ENCODE peak calls at places on chromosomes 12 and 14, in seven cellular contexts. One of them, this sample, is unnamed.
A peak's percentile ranks its signal among the peaks of the same experiment; 100 is the strongest.

GRCh38 chr14:98802044-98802443 is 470.0 kb downstream of the BCL11B start:
- DNase-seq in IMR-90: no peak
- DNase-seq in stromal cell of bone marrow: no peak
- DNase-seq in DMS79: no peak
- DNase-seq in HS-27A: no peak
- DNase-seq in tibial artery: no peak
- DNase-seq in activated CD8-positive, alpha-beta T cell treated with anti-CD3 and anti-CD28 coated beads, Interleukin-2, amount 10 ng/mL, durations not matched to agents 7 days and 5 days: no peak
- DNase-seq in this sample: no peak

GRCh38 chr14:54763761-54764160 is 138.9 kb downstream of the GCH1 start:
- DNase-seq in tibial artery: no peak
- DNase-seq in activated CD8-positive, alpha-beta T cell treated with anti-CD3 and anti-CD28 coated beads, Interleukin-2, amount 10 ng/mL, durations not matched to agents 7 days and 5 days: no peak
- DNase-seq in HS-27A: no peak
- DNase-seq in IMR-90: no peak
- DNase-seq in stromal cell of bone marrow: no peak
- DNase-seq in DMS79: no peak
- DNase-seq in this sample: no peak

GRCh38 chr14:88798161-88798560 is 5.4 kb upstream of the EML5 start:
- DNase-seq in IMR-90: no peak
- DNase-seq in DMS79: peak; percentile 79
- DNase-seq in tibial artery: no peak
- DNase-seq in stromal cell of bone marrow: no peak
- DNase-seq in HS-27A: no peak
- DNase-seq in activated CD8-positive, alpha-beta T cell treated with anti-CD3 and anti-CD28 coated beads, Interleukin-2, amount 10 ng/mL, durations not matched to agents 7 days and 5 days: no peak
- DNase-seq in this sample: no peak

GRCh38 chr12:27158322-27158721 is 75.9 kb upstream of the C12orf71 start:
- DNase-seq in DMS79: no peak
- DNase-seq in stromal cell of bone marrow: no peak
- DNase-seq in IMR-90: no peak
- DNase-seq in tibial artery: no peak
- DNase-seq in activated CD8-positive, alpha-beta T cell treated with anti-CD3 and anti-CD28 coated beads, Interleukin-2, amount 10 ng/mL, durations not matched to agents 7 days and 5 days: no peak
- DNase-seq in HS-27A: no peak
- DNase-seq in this sample: no peak

GRCh38 chr14:52338282-52338681 is 24.2 kb downstream of the PTGER2 start:
- DNase-seq in DMS79: no peak
- DNase-seq in HS-27A: no peak
- DNase-seq in stromal cell of bone marrow: peak; percentile 73
- DNase-seq in activated CD8-positive, alpha-beta T cell treated with anti-CD3 and anti-CD28 coated beads, Interleukin-2, amount 10 ng/mL, durations not matched to agents 7 days and 5 days: no peak
- DNase-seq in IMR-90: peak; percentile 70
- DNase-seq in tibial artery: no peak
- DNase-seq in this sample: no peak

GRCh38 chr14:64119535-64119934 is 174.6 kb downstream of the ESR2 start:
- DNase-seq in activated CD8-positive, alpha-beta T cell treated with anti-CD3 and anti-CD28 coated beads, Interleukin-2, amount 10 ng/mL, durations not matched to agents 7 days and 5 days: no peak
- DNase-seq in HS-27A: no peak
- DNase-seq in DMS79: no peak
- DNase-seq in IMR-90: no peak
- DNase-seq in tibial artery: no peak
- DNase-seq in stromal cell of bone marrow: no peak
- DNase-seq in this sample: no peak

GRCh38 chr14:76919811-76920571 is 93.8 kb downstream of the LRRC74A start:
- DNase-seq in IMR-90: peak; percentile 88
- DNase-seq in HS-27A: no peak
- DNase-seq in DMS79: peak; percentile 92
- DNase-seq in tibial artery: peak; percentile 44
- DNase-seq in stromal cell of bone marrow: no peak
- DNase-seq in activated CD8-positive, alpha-beta T cell treated with anti-CD3 and anti-CD28 coated beads, Interleukin-2, amount 10 ng/mL, durations not matched to agents 7 days and 5 days: peak; percentile 48
- DNase-seq in this sample: no peak

GRCh38 chr14:51478241-51478640 is 173.5 kb upstream of the FRMD6 start:
- DNase-seq in tibial artery: no peak
- DNase-seq in stromal cell of bone marrow: no peak
- DNase-seq in DMS79: no peak
- DNase-seq in activated CD8-positive, alpha-beta T cell treated with anti-CD3 and anti-CD28 coated beads, Interleukin-2, amount 10 ng/mL, durations not matched to agents 7 days and 5 days: no peak
- DNase-seq in HS-27A: no peak
- DNase-seq in IMR-90: peak; percentile 59
- DNase-seq in this sample: no peak

GRCh38 chr12:82805812-82806497 is 119.2 kb downstream of the TMTC2 start:
- DNase-seq in activated CD8-positive, alpha-beta T cell treated with anti-CD3 and anti-CD28 coated beads, Interleukin-2, amount 10 ng/mL, durations not matched to agents 7 days and 5 days: no peak
- DNase-seq in tibial artery: no peak
- DNase-seq in IMR-90: peak; percentile 1
- DNase-seq in HS-27A: no peak
- DNase-seq in stromal cell of bone marrow: peak; percentile 21
- DNase-seq in DMS79: no peak
- DNase-seq in this sample: no peak

GRCh38 chr14:41973178-41973577 is 366.5 kb downstream of the LRFN5 start:
- DNase-seq in stromal cell of bone marrow: no peak
- DNase-seq in activated CD8-positive, alpha-beta T cell treated with anti-CD3 and anti-CD28 coated beads, Interleukin-2, amount 10 ng/mL, durations not matched to agents 7 days and 5 days: no peak
- DNase-seq in DMS79: no peak
- DNase-seq in HS-27A: no peak
- DNase-seq in tibial artery: no peak
- DNase-seq in IMR-90: no peak
- DNase-seq in this sample: no peak

GRCh38 chr12:109656681-109657262 is 56.9 kb upstream of the FAM222A start:
- DNase-seq in stromal cell of bone marrow: no peak
- DNase-seq in DMS79: no peak
- DNase-seq in activated CD8-positive, alpha-beta T cell treated with anti-CD3 and anti-CD28 coated beads, Interleukin-2, amount 10 ng/mL, durations not matched to agents 7 days and 5 days: no peak
- DNase-seq in HS-27A: no peak
- DNase-seq in tibial artery: no peak
- DNase-seq in IMR-90: no peak
- DNase-seq in this sample: no peak

GRCh38 chr12:110913119-110914056 is 7.0 kb downstream of the MYL2 start:
- DNase-seq in IMR-90: no peak
- DNase-seq in stromal cell of bone marrow: no peak
- DNase-seq in DMS79: no peak
- DNase-seq in HS-27A: no peak
- DNase-seq in tibial artery: no peak
- DNase-seq in activated CD8-positive, alpha-beta T cell treated with anti-CD3 and anti-CD28 coated beads, Interleukin-2, amount 10 ng/mL, durations not matched to agents 7 days and 5 days: no peak
- DNase-seq in this sample: peak; percentile 61

GRCh38 chr12:101969-102878 is 35.7 kb downstream of the IQSEC3 start:
- DNase-seq in HS-27A: no peak
- DNase-seq in IMR-90: no peak
- DNase-seq in DMS79: no peak
- DNase-seq in activated CD8-positive, alpha-beta T cell treated with anti-CD3 and anti-CD28 coated beads, Interleukin-2, amount 10 ng/mL, durations not matched to agents 7 days and 5 days: no peak
- DNase-seq in tibial artery: no peak
- DNase-seq in stromal cell of bone marrow: no peak
- DNase-seq in this sample: no peak

GRCh38 chr12:52508211-52508610 is 12.0 kb downstream of the KRT5 start:
- DNase-seq in DMS79: no peak
- DNase-seq in tibial artery: no peak
- DNase-seq in activated CD8-positive, alpha-beta T cell treated with anti-CD3 and anti-CD28 coated beads, Interleukin-2, amount 10 ng/mL, durations not matched to agents 7 days and 5 days: no peak
- DNase-seq in IMR-90: no peak
- DNase-seq in stromal cell of bone marrow: no peak
- DNase-seq in HS-27A: no peak
- DNase-seq in this sample: no peak